ENCODE peak calls at places on chromosomes 13 and 19, in eight cellular contexts. Z is H1, K is A549, E is fibroblast of lung, U is right atrium auricular region, V is IMR-90, W is GM23248, N is A673. B is an unnamed sample.

GRCh38 chr19:35138305-35138799 is 272 bp upstream of the FXYD1 start:
- DNase-seq in Z (no peak), K (no peak), E (peak; percentile 55), U (no peak), V (no peak), W (no peak), N (no peak), B (no peak)

GRCh38 chr19:3785938-3786824 is at the start of gene MATK:
- DNase-seq in Z (peak; percentile 62), K (no peak), E (no peak), U (no peak), V (no peak), W (no peak), N (no peak), B (no peak)

GRCh38 chr19:444677-445210 is 16.1 kb downstream of the SHC2 start:
- DNase-seq in Z (no peak), K (no peak), E (no peak), U (no peak), V (no peak), W (no peak), N (no peak), B (no peak)

GRCh38 chr13:61592489-61592888 is 176.8 kb upstream of the PCDH20 start:
- DNase-seq in Z (no peak), K (no peak), E (no peak), U (no peak), V (no peak), W (no peak), N (no peak), B (no peak)

GRCh38 chr19:4062576-4063368 is 3.9 kb downstream of the ZBTB7A start:
- DNase-seq in Z (no peak), K (no peak), E (no peak), U (no peak), V (no peak), W (peak; percentile 36), N (no peak), B (no peak)

GRCh38 chr13:107838592-107839161 is 376.7 kb downstream of the LIG4 start:
- DNase-seq in Z (no peak), K (no peak), E (no peak), U (no peak), V (no peak), W (no peak), N (no peak), B (no peak)

GRCh38 chr19:28372800-28373199 is 840.2 kb downstream of the UQCRFS1 start:
- DNase-seq in Z (no peak), K (no peak), E (no peak), U (no peak), V (no peak), W (no peak), N (no peak), B (no peak)

GRCh38 chr13:78978381-78978998 is 319.5 kb upstream of the OBI1 start:
- DNase-seq in Z (no peak), K (peak; percentile 13), E (peak; percentile 75), U (no peak), V (peak; percentile 61), W (peak; percentile 70), N (peak; percentile 76), B (peak; percentile 37)

GRCh38 chr13:100547805-100548204 is 40.8 kb downstream of the GGACT start:
- DNase-seq in Z (peak; percentile 37), K (no peak), E (peak; percentile 20), U (no peak), V (no peak), W (peak; percentile 11), N (no peak), B (no peak)

GRCh38 chr13:113820813-113821651 is 42.8 kb downstream of the GAS6 start:
- DNase-seq in Z (no peak), K (peak; percentile 40), E (peak; percentile 98), U (peak; percentile 89), V (peak; percentile 99), W (peak; percentile 99), N (peak; percentile 90), B (no peak)

GRCh38 chr13:60112771-60113170 is 51.0 kb downstream of the DIAPH3 start:
- DNase-seq in Z (no peak), K (no peak), E (no peak), U (no peak), V (peak; percentile 69), W (peak; percentile 75), N (no peak), B (no peak)

GRCh38 chr13:49669735-49670309 is 21.5 kb downstream of the EBPL start:
- DNase-seq in Z (peak; percentile 57), K (peak; percentile 28), E (peak; percentile 86), U (no peak), V (peak; percentile 81), W (peak; percentile 81), N (peak; percentile 67), B (no peak)

GRCh38 chr19:15292847-15293582 is 39.3 kb downstream of the BRD4 start:
- DNase-seq in Z (no peak), K (no peak), E (peak; percentile 40), U (no peak), V (no peak), W (no peak), N (no peak), B (no peak)

GRCh38 chr19:15292140-15292539 is 40.2 kb downstream of the BRD4 start:
- DNase-seq in Z (no peak), K (no peak), E (no peak), U (no peak), V (no peak), W (no peak), N (no peak), B (no peak)

GRCh38 chr19:15296353-15296752 is 36.0 kb downstream of the BRD4 start:
- DNase-seq in Z (no peak), K (no peak), E (no peak), U (no peak), V (no peak), W (no peak), N (no peak), B (no peak)

GRCh38 chr19:15293751-15294505 is 38.4 kb downstream of the BRD4 start:
- DNase-seq in Z (no peak), K (no peak), E (peak; percentile 76), U (no peak), V (peak; percentile 66), W (peak; percentile 63), N (no peak), B (no peak)

DNA sequence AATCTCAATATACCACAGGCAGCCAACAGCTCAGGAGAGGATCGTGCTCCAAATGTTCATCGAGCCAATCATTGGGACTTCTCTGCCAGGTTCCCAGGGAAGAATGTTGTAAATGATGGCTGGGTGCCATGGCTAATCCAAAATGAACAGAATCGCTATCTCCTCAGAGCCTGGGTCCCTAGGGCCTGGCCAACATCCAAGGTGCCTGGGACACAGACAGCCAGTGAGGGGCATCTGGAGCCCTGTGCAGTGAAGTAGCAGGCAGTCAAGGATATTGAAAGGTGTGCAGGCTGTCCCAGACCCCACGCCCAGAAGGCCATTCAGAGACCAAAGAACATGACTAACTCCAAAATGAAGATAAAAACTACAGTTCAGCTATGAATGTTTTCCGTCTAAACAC is 37.7 kb downstream of the BRD4 start:
- DNase-seq in Z (no peak), K (no peak), E (no peak), U (no peak), V (no peak), W (no peak), N (no peak), B (no peak)
- H3K4me1 ChIP-seq in Z (peaks cover 6% of the 10 kb centered on the region), K (peaks cover 92% of the 10 kb centered on the region), E (peaks cover 52% of the 10 kb centered on the region), U (peaks cover 98% of the 10 kb centered on the region), V (peaks cover 60% of the 10 kb centered on the region), W (peaks cover 84% of the 10 kb centered on the region), N (peaks cover 87% of the 10 kb centered on the region), B (peaks cover 8% of the 10 kb centered on the region)

GRCh38 chr19:18281082-18282020 is at the start of gene JUND:
- DNase-seq in Z (peak; percentile 97), K (peak; percentile 62), E (peak; percentile 98), U (peak; percentile 99), V (peak; percentile 98), W (peak; percentile 99), N (peak; percentile 98), B (no peak)
- H3K4me1 ChIP-seq in Z (peaks cover 9% of the 10 kb centered on the region), K (peaks cover 26% of the 10 kb centered on the region), E (peaks cover 20% of the 10 kb centered on the region), U (peaks cover 46% of the 10 kb centered on the region), V (peaks cover 14% of the 10 kb centered on the region), W (peaks cover 19% of the 10 kb centered on the region), N (peaks cover 23% of the 10 kb centered on the region), B (peaks cover 2% of the 10 kb centered on the region)

DNA sequence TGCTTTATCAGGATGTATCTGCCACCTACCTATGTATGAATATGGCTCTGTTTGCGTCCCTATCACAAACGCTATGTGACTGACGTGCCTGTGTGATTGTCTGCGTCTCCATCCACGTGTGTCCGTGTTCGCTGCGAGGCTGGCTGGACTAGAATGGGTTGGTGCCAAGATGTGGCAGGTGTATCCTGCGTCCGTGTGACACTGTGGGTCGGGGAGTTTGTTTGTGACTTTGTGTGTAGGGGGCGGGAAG is 6.7 kb upstream of the HOOK2 start:
- DNase-seq in Z (no peak), K (no peak), E (no peak), U (no peak), V (no peak), W (no peak), N (no peak), B (no peak)
- H3K4me1 ChIP-seq in Z (peaks cover 20% of the 10 kb centered on the region), K (peaks cover 69% of the 10 kb centered on the region), E (peaks cover 48% of the 10 kb centered on the region), U (peaks cover 66% of the 10 kb centered on the region), V (peaks cover 49% of the 10 kb centered on the region), W (peaks cover 21% of the 10 kb centered on the region), N (peaks cover 49% of the 10 kb centered on the region), B (peaks cover 14% of the 10 kb centered on the region)

GRCh38 chr19:15296841-15297415 is 35.4 kb downstream of the BRD4 start:
- DNase-seq in Z (no peak), K (no peak), E (no peak), U (no peak), V (no peak), W (no peak), N (no peak), B (no peak)
- H3K4me1 ChIP-seq in Z (peaks cover 5% of the 10 kb centered on the region), K (peaks cover 98% of the 10 kb centered on the region), E (peaks cover 55% of the 10 kb centered on the region), U (peaks cover 92% of the 10 kb centered on the region), V (peaks cover 57% of the 10 kb centered on the region), W (peaks cover 87% of the 10 kb centered on the region), N (peaks cover 80% of the 10 kb centered on the region), B (peaks cover 6% of the 10 kb centered on the region)

GRCh38 chr19:5628919-5629481 is 6.1 kb downstream of the SAFB start:
- DNase-seq in Z (no peak), K (no peak), E (no peak), U (no peak), V (no peak), W (no peak), N (no peak), B (no peak)
- H3K4me1 ChIP-seq in Z (peaks cover 2% of the 10 kb centered on the region), K (peaks cover 23% of the 10 kb centered on the region), E (peaks cover 23% of the 10 kb centered on the region), U (peaks cover 91% of the 10 kb centered on the region), V (peaks cover 22% of the 10 kb centered on the region), W (peaks cover 48% of the 10 kb centered on the region), N (peaks cover 21% of the 10 kb centered on the region), B (no peaks in the 10 kb centered on the region)